ENCODE peak calls at places on chromosomes 16 and 17, in five cellular contexts. S, L, O, X and K are unnamed samples.

GRCh38 chr16:21088646-21089538 is 61.8 kb downstream of the DNAH3 start:
- DNase-seq in L (no peak), X (no peak), S (peak), O (peak), K (no peak)

GRCh38 chr17:63555475-63556156 is 5.3 kb downstream of the DCAF7 start:
- DNase-seq in S (no peak), L (no peak), O (no peak), X (no peak), K (no peak)

GRCh38 chr17:78258323-78259229 is 27.1 kb downstream of the TMEM235 start:
- DNase-seq in O (peak), L (peak), S (no peak), X (peak), K (peak)

GRCh38 chr17:1785925-1786324 is 24.1 kb downstream of the SERPINF1 start:
- DNase-seq in O (no peak), X (peak), S (no peak), L (peak), K (no peak)

GRCh38 chr16:52005551-52005950 is 541.4 kb downstream of the TOX3 start:
- DNase-seq in X (no peak), S (no peak), O (no peak), L (no peak), K (no peak)

GRCh38 chr16:65111306-65111705 is 10.6 kb downstream of the CDH11 start:
- DNase-seq in L (no peak), S (no peak), O (no peak), X (no peak), K (no peak)

GRCh38 chr17:29461807-29462206 is 71.6 kb downstream of the TAOK1 start:
- DNase-seq in L (no peak), X (no peak), O (no peak), S (no peak), K (no peak)

GRCh38 chr17:68527314-68527713 is 15.1 kb downstream of the PRKAR1A start:
- DNase-seq in X (no peak), O (no peak), S (no peak), L (no peak), K (no peak)

GRCh38 chr17:68457168-68457538 is at the start of gene WIPI1:
- DNase-seq in O (no peak), L (peak), X (peak), S (peak), K (no peak)

GRCh38 chr16:11585460-11586374 is 1.0 kb downstream of the LITAF start:
- DNase-seq in O (peak), L (peak), X (peak), S (no peak), K (no peak)

GRCh38 chr16:27918755-27919154 is 144.8 kb downstream of the GSG1L start:
- DNase-seq in S (no peak), O (peak), X (no peak), L (no peak), K (no peak)

GRCh38 chr17:46028969-46029565 is 30.0 kb downstream of the STH start:
- DNase-seq in X (no peak), S (no peak), O (no peak), L (no peak), K (no peak)

GRCh38 chr16:81641403-81642106 is 137.5 kb upstream of the PLCG2 start:
- DNase-seq in S (no peak), X (no peak), L (no peak), O (no peak), K (no peak)

GRCh38 chr16:28010671-28011070 is 52.8 kb downstream of the GSG1L start:
- DNase-seq in O (peak), L (no peak), S (no peak), X (no peak), K (no peak)

GRCh38 chr17:78151514-78152008 is 5.4 kb downstream of the C17orf99 start:
- DNase-seq in L (no peak), S (no peak), X (peak), O (peak), K (no peak)

GRCh38 chr16:24776486-24777220 is 47.2 kb downstream of the TNRC6A start:
- DNase-seq in O (peak), L (peak), X (no peak), S (no peak), K (no peak)

GRCh38 chr17:82869536-82869935 is 29.7 kb upstream of the ZNF750 start:
- DNase-seq in S (no peak), L (no peak), X (peak), O (no peak), K (no peak)

GRCh38 chr16:12089492-12090161 is 113.1 kb downstream of the SNX29 start:
- DNase-seq in X (peak), L (peak), S (no peak), O (peak), K (peak)

GRCh38 chr16:68823401-68823800 is 19.9 kb upstream of the TANGO6 start:
- DNase-seq in O (peak), L (no peak), X (no peak), S (no peak), K (no peak)

GRCh38 chr17:15411556-15412198 is 55.7 kb downstream of the CDRT4 start:
- DNase-seq in S (no peak), L (peak), X (no peak), O (peak), K (no peak)

GRCh38 chr17:15413101-15413750 is 54.2 kb downstream of the CDRT4 start:
- DNase-seq in O (no peak), L (no peak), X (no peak), S (no peak), K (no peak)

GRCh38 chr17:15412606-15413005 is 54.8 kb downstream of the CDRT4 start:
- DNase-seq in L (peak), X (no peak), S (no peak), O (no peak), K (no peak)

GRCh38 chr17:15408803-15409202 is 58.6 kb downstream of the CDRT4 start:
- DNase-seq in L (no peak), S (no peak), O (no peak), X (no peak), K (no peak)

GRCh38 chr17:15409721-15410247 is 57.6 kb downstream of the CDRT4 start:
- DNase-seq in L (peak), X (no peak), O (peak), S (no peak), K (no peak)
- H3K27ac ChIP-seq in L (peak), X (no peak), O (peak), S (peak), K (no peak)

DNA sequence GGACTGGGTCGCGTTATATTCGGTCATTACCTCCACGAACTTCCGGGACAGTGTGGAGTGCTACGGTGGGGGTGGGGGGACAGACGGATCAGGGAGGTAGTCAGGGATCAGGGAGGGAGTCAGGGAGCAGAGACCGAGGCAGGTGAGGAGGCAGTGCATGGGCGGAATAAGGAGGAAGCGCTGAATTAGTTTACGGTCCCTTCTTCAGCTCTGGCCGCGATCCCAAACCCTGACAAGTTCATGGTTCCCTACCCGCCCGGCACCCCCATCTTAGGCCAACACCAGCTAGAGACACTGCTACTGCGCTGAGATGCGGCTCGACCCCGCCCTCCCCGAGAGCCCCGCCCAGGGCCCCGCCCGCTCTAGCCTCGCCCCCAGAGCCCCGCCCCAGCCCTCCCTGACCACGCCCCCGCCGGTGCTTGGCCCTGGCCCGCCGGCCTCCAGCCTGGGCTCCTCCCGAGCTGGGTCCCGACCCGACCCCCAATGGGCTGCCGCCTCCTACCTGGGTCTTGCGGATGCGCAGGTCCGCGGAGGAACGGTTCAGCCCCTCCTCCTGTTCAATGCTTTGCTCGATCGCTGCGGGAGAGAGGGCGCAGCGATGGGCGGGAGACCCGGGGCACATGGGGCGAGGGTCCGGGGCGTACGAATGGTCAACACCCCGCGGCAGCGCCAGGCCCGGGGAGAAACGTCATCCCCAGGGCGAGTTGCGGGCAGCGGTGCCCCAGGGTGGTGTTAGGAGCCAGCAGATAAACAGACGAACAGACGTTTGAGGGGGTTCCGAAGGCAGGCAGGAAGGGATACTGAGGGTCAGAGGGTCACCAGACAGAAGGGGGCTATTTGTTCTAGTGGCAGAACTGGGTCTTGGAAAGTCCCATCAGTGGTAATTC is 12.2 kb downstream of the HSD3B7 start:
- DNase-seq in S (peak), O (peak), X (peak), L (peak), K (peak)
- H3K27ac ChIP-seq in S (peak), O (peak), X (peak), L (peak), K (no peak)

DNA sequence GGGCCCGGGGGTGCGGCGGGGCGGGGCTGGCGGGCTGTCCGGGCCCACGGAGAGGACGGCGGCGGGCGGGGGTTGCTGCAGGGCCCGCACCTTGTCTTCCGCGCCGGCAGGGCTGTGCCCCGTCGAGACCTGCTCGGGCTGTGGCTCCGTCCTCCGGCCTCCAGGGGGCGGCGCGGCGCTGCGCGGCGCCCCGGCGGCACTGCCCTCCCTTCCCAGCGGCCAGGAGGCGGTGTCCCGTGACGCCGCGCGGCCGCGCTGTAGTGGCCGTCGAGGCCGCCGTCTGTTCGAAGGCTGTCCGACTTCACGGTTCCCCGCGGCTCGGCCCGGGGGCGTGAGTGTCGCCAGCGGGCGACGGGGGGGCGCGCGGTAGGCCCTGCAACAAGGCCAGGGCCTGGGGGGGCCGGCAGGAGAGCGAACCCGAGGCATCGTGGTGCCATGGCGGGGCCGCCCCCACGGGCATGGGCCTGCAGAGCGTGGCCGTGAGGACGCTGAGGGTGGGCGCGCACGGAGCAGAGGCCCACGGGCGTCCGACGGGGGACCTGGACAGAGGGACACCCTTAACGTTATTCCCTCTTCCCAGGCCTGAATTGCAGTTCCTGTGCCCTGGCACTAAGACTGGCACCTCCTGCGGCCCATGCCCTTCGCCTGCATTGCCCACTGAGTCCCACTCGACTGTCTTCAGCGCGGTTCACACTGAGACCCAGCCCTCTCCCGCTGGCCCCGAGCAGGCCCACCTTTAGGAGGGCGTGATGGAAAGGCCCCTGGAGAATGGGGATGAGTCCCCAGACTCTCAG is at the start of gene PLEKHG4:
- DNase-seq in L (peak), S (no peak), X (peak), O (peak), K (peak)
- H3K27ac ChIP-seq in L (peak), S (peak), X (no peak), O (peak), K (peak)

DNA sequence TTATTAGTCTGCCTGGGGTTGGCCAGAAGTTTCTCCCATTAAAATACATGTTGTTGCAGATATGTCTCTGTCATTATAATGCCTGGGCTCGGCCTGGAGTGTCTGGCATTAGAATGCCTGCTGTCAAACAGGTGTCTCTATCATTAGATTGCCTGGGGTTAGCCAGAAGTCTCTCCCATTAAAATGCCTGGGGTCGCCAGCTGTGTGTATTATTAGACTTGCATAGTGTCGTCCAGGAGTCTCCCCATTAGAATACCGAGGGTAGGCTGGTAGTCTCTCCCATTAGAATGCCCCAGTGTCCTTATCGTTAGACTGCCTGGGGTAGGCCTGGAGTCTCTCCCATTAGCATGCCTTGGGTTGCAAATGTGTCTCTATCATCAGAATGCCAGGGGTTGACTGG is 2270.8 kb downstream of the TP53TG3F start:
- DNase-seq in X (no peak), O (no peak), S (peak), L (no peak), K (no peak)
- H3K27ac ChIP-seq in X (no peak), O (no peak), S (no peak), L (no peak), K (no peak)

GRCh38 chr16:73143681-73144370 is 95.9 kb upstream of the ZFHX3 start:
- DNase-seq in O (peak), L (no peak), S (no peak), X (no peak), K (no peak)

GRCh38 chr16:73142995-73143394 is 95.1 kb upstream of the ZFHX3 start:
- DNase-seq in O (no peak), X (no peak), L (no peak), S (no peak), K (no peak)

GRCh38 chr16:73145166-73145565 is 97.2 kb upstream of the ZFHX3 start:
- DNase-seq in X (no peak), S (no peak), L (no peak), O (no peak), K (no peak)

GRCh38 chr16:73140944-73141343 is 93.0 kb upstream of the ZFHX3 start:
- DNase-seq in S (no peak), O (no peak), X (no peak), L (no peak), K (no peak)

DNA sequence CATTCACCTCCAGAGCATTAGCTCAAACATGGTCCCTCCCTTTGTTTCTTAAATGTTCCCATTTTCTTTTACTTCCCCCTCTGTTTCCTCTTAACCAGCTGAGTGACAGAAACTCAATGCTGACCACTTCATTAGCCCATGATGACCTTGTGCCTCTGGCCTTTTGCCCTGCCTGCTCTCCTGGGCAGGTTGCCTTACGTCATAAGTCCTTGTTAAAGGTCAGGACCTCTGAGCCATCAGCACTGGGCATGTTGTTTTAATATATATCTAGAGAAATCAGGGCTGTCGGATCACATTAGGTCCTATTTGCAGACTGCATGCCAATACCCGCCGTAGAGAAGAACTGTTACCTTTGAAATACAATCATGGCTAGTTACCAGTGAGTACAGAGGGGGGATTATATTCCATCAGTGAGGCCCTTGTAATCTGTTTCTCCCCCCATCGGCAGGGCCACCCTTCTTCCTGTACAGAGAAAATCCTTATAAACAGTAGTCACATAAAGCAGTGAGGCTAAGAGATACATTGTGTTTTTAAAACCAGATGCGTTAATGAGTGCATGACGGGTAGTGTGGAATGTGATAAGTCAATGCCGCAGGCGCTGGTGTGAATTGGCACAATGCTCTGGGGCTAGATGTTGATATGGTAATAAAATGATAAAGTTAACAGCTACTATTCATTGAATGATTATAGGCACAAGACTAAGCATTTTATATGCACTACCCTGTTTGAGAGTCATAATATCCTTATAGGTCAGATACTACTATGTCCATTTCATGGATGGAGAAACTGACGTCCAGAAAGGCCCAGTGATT is 94.3 kb upstream of the ZFHX3 start:
- DNase-seq in X (no peak), L (no peak), S (no peak), O (no peak), K (no peak)
- H3K27ac ChIP-seq in X (no peak), L (peak), S (no peak), O (no peak), K (no peak)

DNA sequence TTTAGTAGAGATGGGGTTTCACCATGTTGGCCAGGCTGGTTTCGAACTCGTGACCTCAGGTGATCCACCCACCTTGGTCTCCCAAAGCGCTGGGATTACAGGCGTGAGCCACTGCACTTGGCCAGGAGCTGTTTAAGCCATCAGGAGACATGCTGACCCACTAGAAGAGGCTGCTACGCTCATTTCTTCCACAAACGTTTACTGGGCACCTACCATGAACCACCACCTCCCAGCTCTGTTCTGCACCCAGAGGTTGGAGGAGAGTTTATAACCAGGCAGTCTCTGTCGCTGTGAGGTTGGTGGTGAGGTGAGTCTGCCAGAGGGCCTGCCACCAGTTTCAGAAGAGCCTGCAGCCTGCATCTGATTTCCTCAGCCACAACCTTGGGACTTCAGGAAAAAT is 51.8 kb downstream of the SF3B3 start:
- DNase-seq in X (no peak), L (peak), O (no peak), S (no peak), K (no peak)
- H3K27ac ChIP-seq in X (no peak), L (peak), O (peak), S (no peak), K (no peak)